ENCODE peak calls at places on chromosome X, in seven cellular contexts. N is activated CD4-positive, alpha-beta T cell treated with anti-CD3 and anti-CD28 coated beads for 4 hours; A is AG09309; V is stimulated activated CD4-positive, alpha-beta T cell treated with anti-CD3 and anti-CD28 coated beads, Interleukin-2, amount 100 ng/mL, for 24 hours; D is NCI-H2171 treated with DMSO at 0.1 percent for 48 hours; O is head of caudate nucleus; X is SK-N-MC. Y is an unnamed sample.

GRCh38 chrX:31435592-31435991 is 363.8 kb upstream of the FTHL17 start:
- DNase-seq in N (no peak), D (no peak), X (no peak), O (peak), A (no peak), V (no peak), Y (no peak)

GRCh38 chrX:17414839-17415238 is 39.8 kb downstream of the NHS start:
- DNase-seq in A (no peak), O (no peak), N (no peak), X (no peak), D (no peak), V (no peak), Y (no peak)

GRCh38 chrX:57595381-57595811 is 3.6 kb downstream of the ZXDB start:
- DNase-seq in X (peak), O (no peak), A (peak), V (no peak), N (no peak), D (no peak), Y (no peak)

GRCh38 chrX:14032383-14032782 is 2.7 kb upstream of the GEMIN8 start:
- DNase-seq in X (peak), A (no peak), N (peak), O (no peak), V (peak), D (peak), Y (no peak)

GRCh38 chrX:7286461-7286860 is 138.5 kb upstream of the PUDP start:
- DNase-seq in V (no peak), O (no peak), A (no peak), N (no peak), X (no peak), D (no peak), Y (no peak)

GRCh38 chrX:130669233-130669632 is 233.8 kb downstream of the ENOX2 start:
- DNase-seq in N (no peak), V (no peak), O (no peak), A (no peak), D (no peak), X (no peak), Y (no peak)

GRCh38 chrX:109393859-109394258 is 88.0 kb downstream of the GUCY2F start:
- DNase-seq in N (no peak), V (no peak), A (no peak), O (no peak), D (no peak), X (no peak), Y (no peak)

GRCh38 chrX:44157858-44158257 is 184.7 kb upstream of the NDP start:
- DNase-seq in V (no peak), N (no peak), D (no peak), A (no peak), X (no peak), O (no peak), Y (no peak)

GRCh38 chrX:106481341-106481740 is 130.4 kb upstream of the RADX start:
- DNase-seq in A (peak), O (no peak), N (peak), V (peak), D (peak), X (no peak), Y (no peak)

GRCh38 chrX:100695302-100695701 is 36.6 kb downstream of the SYTL4 start:
- DNase-seq in D (peak), O (no peak), N (no peak), V (no peak), X (no peak), A (no peak), Y (no peak)

GRCh38 chrX:7925867-7926472 is 1.2 kb downstream of the PNPLA4 start:
- DNase-seq in O (peak), N (peak), D (peak), A (peak), V (peak), X (peak), Y (peak)

GRCh38 chrX:65196758-65197371 is 220.6 kb upstream of the ZC4H2 start:
- DNase-seq in O (no peak), A (no peak), V (no peak), N (no peak), X (no peak), D (no peak), Y (no peak)